ENCODE peak calls at places on chromosomes 16 and 17, in eight cellular contexts. U is lower leg skin, P is endodermal cell, M is K562, V is GM12865, A is GM10248, E is AG09309, X is foreskin fibroblast. R is an unnamed sample.

GRCh38 chr16:57265850-57266530 is 18.5 kb downstream of the PLLP start:
- DNase-seq in V (no peak), U (peak), A (no peak), M (peak), P (no peak), E (no peak), X (no peak), R (no peak)

GRCh38 chr16:22813223-22813945 is 578 bp upstream of the HS3ST2 start:
- DNase-seq in X (peak), M (peak), A (no peak), V (peak), P (peak), U (peak), E (no peak), R (peak)

GRCh38 chr16:69329369-69330285 is 761 bp downstream of the PDF start:
- DNase-seq in A (peak), E (no peak), U (no peak), M (no peak), X (no peak), V (peak), P (peak), R (peak)

GRCh38 chr16:23294260-23294659 is 7.8 kb upstream of the SCNN1B start:
- DNase-seq in V (no peak), A (no peak), E (no peak), U (no peak), P (no peak), M (no peak), X (no peak), R (no peak)

GRCh38 chr17:61307905-61308886 is 91.4 kb upstream of the TBX2 start:
- DNase-seq in P (peak), U (no peak), A (no peak), E (peak), X (peak), V (no peak), M (no peak), R (no peak)

GRCh38 chr17:78151514-78152008 is 5.4 kb downstream of the C17orf99 start:
- DNase-seq in U (no peak), A (no peak), E (no peak), X (no peak), V (no peak), M (no peak), P (peak), R (no peak)

GRCh38 chr17:19369846-19370492 is 7.4 kb upstream of the B9D1 start:
- DNase-seq in V (peak), A (no peak), M (no peak), X (no peak), U (no peak), P (peak), E (no peak), R (no peak)

GRCh38 chr17:17235212-17236174 is 1.5 kb downstream of the FLCN start:
- DNase-seq in V (no peak), X (peak), A (no peak), U (no peak), P (no peak), M (no peak), E (no peak), R (no peak)

GRCh38 chr17:8963665-8964258 is 1.7 kb downstream of the PIK3R5 start:
- DNase-seq in V (no peak), P (no peak), X (no peak), M (no peak), A (no peak), U (no peak), E (no peak), R (no peak)

GRCh38 chr17:76585649-76586593 is at the start of gene ST6GALNAC2:
- DNase-seq in A (peak), X (no peak), M (peak), P (peak), E (no peak), U (no peak), V (peak), R (no peak)

GRCh38 chr16:71807905-71808592 is 585 bp downstream of the AP1G1 start:
- DNase-seq in U (peak), A (peak), E (no peak), M (peak), V (no peak), P (peak), X (peak), R (peak)

GRCh38 chr17:869067-869466 is 86.9 kb downstream of the MRM3 start:
- DNase-seq in E (peak), V (no peak), M (no peak), A (no peak), U (peak), P (no peak), X (peak), R (no peak)

GRCh38 chr16:4689864-4690704 is 3.3 kb upstream of the NUDT16L1 start:
- DNase-seq in A (no peak), M (no peak), V (no peak), X (no peak), E (no peak), U (no peak), P (peak), R (no peak)

GRCh38 chr17:17795946-17796786 is 40.6 kb downstream of the SREBF1 start:
- DNase-seq in X (no peak), V (no peak), P (no peak), E (no peak), M (no peak), U (no peak), A (no peak), R (no peak)

GRCh38 chr16:66605177-66605999 is 884 bp downstream of the CMTM3 start:
- DNase-seq in A (peak), E (no peak), U (no peak), X (peak), M (peak), P (peak), V (peak), R (peak)

GRCh38 chr16:66970775-66971725 is 10.0 kb downstream of the CES3 start:
- DNase-seq in A (no peak), V (no peak), E (no peak), X (peak), M (peak), U (no peak), P (no peak), R (peak)

GRCh38 chr16:30395155-30395991 is at the start of gene ZNF48:
- DNase-seq in E (no peak), A (peak), M (peak), P (peak), U (peak), V (peak), X (peak), R (peak)

GRCh38 chr17:48110722-48111121 is 3.2 kb downstream of the SNX11 start:
- DNase-seq in E (no peak), V (peak), X (no peak), U (no peak), M (no peak), A (no peak), P (no peak), R (no peak)

GRCh38 chr16:61370564-61370963 is 665.7 kb downstream of the CDH8 start:
- DNase-seq in X (no peak), M (no peak), U (no peak), P (no peak), V (no peak), A (no peak), E (no peak), R (no peak)

GRCh38 chr16:61362583-61362982 is 673.7 kb downstream of the CDH8 start:
- DNase-seq in P (no peak), X (no peak), A (no peak), U (no peak), E (no peak), V (no peak), M (no peak), R (no peak)

GRCh38 chr16:61366006-61366405 is 670.2 kb downstream of the CDH8 start:
- DNase-seq in X (no peak), U (no peak), M (no peak), V (no peak), A (no peak), E (no peak), P (no peak), R (no peak)
- TF ChIP-seq CTCF in X (no peak), U (no peak), M (no peak), V (no peak), A (no peak), E (no peak), P (peak), R (no peak)

GRCh38 chr16:24539295-24539849 is at the start of gene RBBP6:
- DNase-seq in V (peak), P (peak), A (peak), X (peak), E (peak), M (peak), U (peak), R (peak)
- TF ChIP-seq CTCF in V (peak), P (peak), A (peak), X (peak), E (peak), M (peak), U (peak), R (peak)

GRCh38 chr17:82314721-82315605 is 2.4 kb downstream of the CD7 start:
- DNase-seq in M (no peak), V (no peak), A (no peak), U (no peak), X (no peak), P (no peak), E (no peak), R (no peak)

GRCh38 chr17:82317394-82318168 is at the start of gene CD7:
- DNase-seq in X (no peak), P (no peak), A (no peak), V (no peak), E (no peak), U (no peak), M (no peak), R (no peak)

GRCh38 chr17:82318169-82318498 is 726 bp upstream of the CD7 start:
- DNase-seq in V (no peak), U (no peak), X (no peak), A (no peak), P (no peak), M (no peak), E (no peak), R (no peak)

GRCh38 chr17:82315703-82316358 is 1.6 kb downstream of the CD7 start:
- DNase-seq in E (no peak), P (peak), U (no peak), M (no peak), V (no peak), A (no peak), X (no peak), R (no peak)

DNA sequence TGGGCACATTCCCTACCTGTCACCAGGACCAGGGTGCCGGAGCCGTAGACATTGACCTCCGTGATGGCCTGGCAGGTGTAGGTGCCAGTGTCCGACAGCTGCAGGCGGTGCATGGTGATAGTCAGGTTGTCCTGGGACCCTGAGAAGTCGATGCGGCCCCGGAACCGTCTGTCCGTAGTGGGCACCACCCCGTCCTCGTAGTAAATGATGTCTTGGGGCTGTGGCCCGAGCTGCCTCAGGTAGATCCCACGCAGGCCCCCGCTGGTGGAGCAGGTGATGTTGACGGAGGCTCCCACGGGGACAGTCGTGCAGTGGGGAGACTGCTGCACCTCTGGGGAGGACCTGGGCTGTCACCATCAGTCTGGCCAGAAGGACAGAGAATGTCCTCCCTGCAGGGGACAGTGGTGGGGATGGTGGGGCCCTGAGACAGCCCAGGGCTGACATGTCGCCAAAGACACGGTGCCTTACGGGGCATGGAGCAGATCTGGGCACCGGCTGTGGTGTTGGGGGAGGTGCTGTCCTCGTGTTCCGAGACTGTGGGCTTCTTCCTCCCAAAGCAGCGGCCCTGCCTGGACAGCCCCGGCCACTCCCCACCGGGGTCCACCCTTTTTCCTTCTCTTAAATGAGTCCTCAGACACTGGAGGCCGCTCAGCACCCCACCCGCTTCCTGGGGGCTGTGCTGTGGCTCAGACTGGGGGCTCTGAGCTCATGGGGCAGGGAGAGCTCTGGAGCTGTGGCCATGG is 586 bp downstream of the CD7 start:
- DNase-seq in E (no peak), P (no peak), U (no peak), V (no peak), X (no peak), M (no peak), A (no peak), R (no peak)
- TF ChIP-seq CTCF in E (no peak), P (no peak), U (no peak), V (no peak), X (no peak), M (no peak), A (no peak), R (no peak)

GRCh38 chr17:32264823-32265191 is 825 bp upstream of the RHBDL3 start:
- DNase-seq in E (no peak), A (no peak), X (no peak), M (no peak), U (no peak), V (no peak), P (peak), R (no peak)

GRCh38 chr17:32261937-32262510 is 3.6 kb upstream of the RHBDL3 start:
- DNase-seq in X (no peak), E (no peak), P (peak), U (no peak), A (no peak), V (no peak), M (no peak), R (no peak)

GRCh38 chr17:32265896-32266388 is 310 bp downstream of the RHBDL3 start:
- DNase-seq in P (peak), X (no peak), U (no peak), A (no peak), E (no peak), M (no peak), V (no peak), R (no peak)

GRCh38 chr17:32265192-32265895 is at the start of gene RHBDL3:
- DNase-seq in E (no peak), P (peak), M (peak), V (no peak), U (no peak), X (no peak), A (no peak), R (peak)

DNA sequence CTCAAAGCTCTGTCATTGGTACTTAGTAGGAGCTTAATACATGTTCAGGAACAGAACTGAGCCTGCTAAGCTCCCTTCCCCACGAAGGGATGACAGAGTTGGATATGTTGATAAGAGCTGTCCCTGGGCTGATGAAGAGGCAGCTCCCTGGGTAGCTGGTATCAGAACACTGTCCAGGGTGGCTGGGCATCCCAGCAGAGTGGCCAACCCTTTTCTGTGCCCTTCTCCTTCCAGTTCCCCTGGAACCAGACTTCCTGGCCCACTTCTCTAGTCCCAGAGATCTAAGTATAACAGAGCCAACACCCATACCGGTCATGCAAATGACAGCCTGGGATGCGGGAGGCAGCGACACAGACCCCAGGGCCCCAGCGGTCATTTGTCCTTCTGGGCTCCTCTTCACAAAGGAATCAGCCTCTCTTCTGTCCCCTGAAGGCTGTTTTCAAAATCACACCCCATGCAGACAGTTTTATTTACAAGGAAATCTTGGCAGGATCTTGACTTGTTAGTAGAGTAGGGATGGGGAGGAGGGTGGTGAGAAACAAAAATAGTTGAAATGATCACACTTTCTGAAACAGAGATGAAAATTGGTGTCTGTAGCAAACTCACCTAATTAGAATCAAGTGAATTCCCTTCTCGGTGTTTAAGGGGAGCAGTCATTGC is 1.4 kb upstream of the RHBDL3 start:
- DNase-seq in V (no peak), X (no peak), P (peak), U (no peak), M (no peak), A (no peak), E (no peak), R (no peak)
- TF ChIP-seq CTCF in V (no peak), X (no peak), P (peak), U (no peak), M (peak), A (no peak), E (peak), R (no peak)

DNA sequence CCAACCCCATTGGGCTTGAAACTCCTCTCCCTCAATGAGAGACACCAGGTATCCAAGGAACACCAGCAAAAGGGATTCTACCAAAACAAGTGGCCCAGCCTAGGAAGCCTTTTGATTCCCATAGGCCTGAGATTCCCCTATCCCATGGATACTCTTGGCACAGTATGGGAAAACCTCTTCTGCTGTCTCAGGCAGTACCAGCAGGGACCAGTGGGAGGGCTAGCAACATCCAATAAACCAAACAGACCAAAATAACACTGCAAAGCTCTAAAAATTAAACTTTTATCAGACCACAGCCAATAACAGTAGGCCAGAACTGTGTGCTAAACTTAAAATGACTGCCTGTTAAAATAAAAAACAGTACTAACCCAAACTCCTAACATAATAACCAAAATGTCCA is 153.9 kb upstream of the CES5A start:
- DNase-seq in M (no peak), X (no peak), U (no peak), E (no peak), V (no peak), P (peak), A (no peak), R (no peak)
- TF ChIP-seq CTCF in M (no peak), X (no peak), U (no peak), E (no peak), V (no peak), P (peak), A (no peak), R (no peak)

R was measured in GM13977.